ENCODE peak calls at places on chromosomes 11 and 22, in nine cellular contexts. One of them, this sample, is unnamed.

GRCh38 chr11:3885855-3886254 is 30.4 kb downstream of the STIM1 start:
- DNase-seq in ACHN: no peak
- DNase-seq in hepatic stellate cell: no peak
- DNase-seq in NCI-H1417 treated with DMSO at 0.1 percent for 48 hours: no peak
- DNase-seq in SW 1271: no peak
- DNase-seq in fibroblast of lung: no peak
- DNase-seq in A549: no peak
- DNase-seq in progenitor cell of endocrine pancreas: no peak
- DNase-seq in germinal center: no peak
- DNase-seq in this sample: no peak

GRCh38 chr11:18721576-18722292 is 4.3 kb downstream of the IGSF22 start:
- DNase-seq in fibroblast of lung: peak; percentile 40
- DNase-seq in germinal center: peak; percentile 73
- DNase-seq in A549: peak; percentile 64
- DNase-seq in progenitor cell of endocrine pancreas: peak; percentile 50
- DNase-seq in hepatic stellate cell: peak; percentile 67
- DNase-seq in NCI-H1417 treated with DMSO at 0.1 percent for 48 hours: no peak
- DNase-seq in SW 1271: no peak
- DNase-seq in ACHN: peak; percentile 53
- DNase-seq in this sample: peak; percentile 76

GRCh38 chr11:8757533-8757932 is 74.9 kb downstream of the RPL27A start:
- DNase-seq in progenitor cell of endocrine pancreas: no peak
- DNase-seq in A549: no peak
- DNase-seq in ACHN: peak; percentile 4
- DNase-seq in germinal center: no peak
- DNase-seq in SW 1271: no peak
- DNase-seq in fibroblast of lung: no peak
- DNase-seq in hepatic stellate cell: no peak
- DNase-seq in NCI-H1417 treated with DMSO at 0.1 percent for 48 hours: no peak
- DNase-seq in this sample: no peak

GRCh38 chr11:114169321-114169749 is 109.8 kb downstream of the ZBTB16 start:
- DNase-seq in hepatic stellate cell: no peak
- DNase-seq in ACHN: no peak
- DNase-seq in SW 1271: no peak
- DNase-seq in NCI-H1417 treated with DMSO at 0.1 percent for 48 hours: no peak
- DNase-seq in progenitor cell of endocrine pancreas: no peak
- DNase-seq in A549: no peak
- DNase-seq in germinal center: no peak
- DNase-seq in fibroblast of lung: peak; percentile 60
- DNase-seq in this sample: no peak

GRCh38 chr22:29454186-29454745 is 15.9 kb downstream of the RFPL1 start:
- DNase-seq in germinal center: no peak
- DNase-seq in A549: no peak
- DNase-seq in progenitor cell of endocrine pancreas: no peak
- DNase-seq in ACHN: no peak
- DNase-seq in fibroblast of lung: no peak
- DNase-seq in NCI-H1417 treated with DMSO at 0.1 percent for 48 hours: no peak
- DNase-seq in SW 1271: no peak
- DNase-seq in hepatic stellate cell: no peak
- DNase-seq in this sample: no peak

GRCh38 chr11:20854214-20854613 is 184.8 kb downstream of the NELL1 start:
- DNase-seq in germinal center: no peak
- DNase-seq in progenitor cell of endocrine pancreas: peak; percentile 15
- DNase-seq in fibroblast of lung: no peak
- DNase-seq in ACHN: peak; percentile 19
- DNase-seq in SW 1271: no peak
- DNase-seq in hepatic stellate cell: no peak
- DNase-seq in A549: no peak
- DNase-seq in NCI-H1417 treated with DMSO at 0.1 percent for 48 hours: no peak
- DNase-seq in this sample: no peak

GRCh38 chr11:117099681-117100080 is 1.5 kb upstream of the SIK3 start:
- DNase-seq in NCI-H1417 treated with DMSO at 0.1 percent for 48 hours: no peak
- DNase-seq in A549: no peak
- DNase-seq in germinal center: no peak
- DNase-seq in SW 1271: no peak
- DNase-seq in hepatic stellate cell: no peak
- DNase-seq in progenitor cell of endocrine pancreas: no peak
- DNase-seq in fibroblast of lung: no peak
- DNase-seq in ACHN: no peak
- DNase-seq in this sample: no peak

GRCh38 chr11:66686801-66687750 is 9.4 kb upstream of the RBM4B start:
- DNase-seq in NCI-H1417 treated with DMSO at 0.1 percent for 48 hours: no peak
- DNase-seq in hepatic stellate cell: no peak
- DNase-seq in fibroblast of lung: no peak
- DNase-seq in progenitor cell of endocrine pancreas: no peak
- DNase-seq in A549: no peak
- DNase-seq in germinal center: no peak
- DNase-seq in ACHN: no peak
- DNase-seq in SW 1271: no peak
- DNase-seq in this sample: no peak

GRCh38 chr22:35783943-35784614 is 66.4 kb downstream of the APOL5 start:
- DNase-seq in hepatic stellate cell: no peak
- DNase-seq in progenitor cell of endocrine pancreas: no peak
- DNase-seq in A549: peak; percentile 73
- DNase-seq in fibroblast of lung: no peak
- DNase-seq in SW 1271: no peak
- DNase-seq in NCI-H1417 treated with DMSO at 0.1 percent for 48 hours: no peak
- DNase-seq in ACHN: peak; percentile 93
- DNase-seq in germinal center: no peak
- DNase-seq in this sample: no peak